ENCODE peak calls at places on chromosomes 1 and 21, in ten cellular contexts. One of them, this sample, is unnamed.

GRCh38 chr1:160795951-160796383 is at the start of gene LY9:
- DNase-seq in uterus: no peak
- DNase-seq in fibroblast of the aortic adventitia: no peak
- DNase-seq in bronchial epithelial cell: no peak
- DNase-seq in DND-41: peak; percentile 77
- DNase-seq in thoracic aorta: no peak
- DNase-seq in choroid plexus epithelial cell: no peak
- DNase-seq in upper lobe of left lung: peak; percentile 57
- DNase-seq in breast epithelium: peak; percentile 30
- DNase-seq in heart right ventricle: no peak
- DNase-seq in this sample: no peak

GRCh38 chr1:48999321-48999720 is 222.6 kb upstream of the BEND5 start:
- DNase-seq in uterus: no peak
- DNase-seq in fibroblast of the aortic adventitia: no peak
- DNase-seq in bronchial epithelial cell: no peak
- DNase-seq in DND-41: no peak
- DNase-seq in thoracic aorta: no peak
- DNase-seq in choroid plexus epithelial cell: no peak
- DNase-seq in upper lobe of left lung: no peak
- DNase-seq in breast epithelium: no peak
- DNase-seq in heart right ventricle: no peak
- DNase-seq in this sample: no peak

GRCh38 chr1:40161125-40161887 is at the start of gene RLF:
- DNase-seq in uterus: peak; percentile 95
- DNase-seq in fibroblast of the aortic adventitia: peak; percentile 91
- DNase-seq in bronchial epithelial cell: peak; percentile 80
- DNase-seq in DND-41: peak; percentile 93
- DNase-seq in thoracic aorta: peak; percentile 82
- DNase-seq in choroid plexus epithelial cell: peak; percentile 96
- DNase-seq in upper lobe of left lung: peak; percentile 95
- DNase-seq in breast epithelium: peak; percentile 93
- DNase-seq in heart right ventricle: peak; percentile 95
- DNase-seq in this sample: peak; percentile 95

GRCh38 chr1:50289495-50289894 is 133.7 kb downstream of the DMRTA2 start:
- DNase-seq in uterus: no peak
- DNase-seq in fibroblast of the aortic adventitia: no peak
- DNase-seq in bronchial epithelial cell: peak; percentile 4
- DNase-seq in DND-41: no peak
- DNase-seq in thoracic aorta: no peak
- DNase-seq in choroid plexus epithelial cell: no peak
- DNase-seq in upper lobe of left lung: no peak
- DNase-seq in breast epithelium: no peak
- DNase-seq in heart right ventricle: no peak
- DNase-seq in this sample: no peak

GRCh38 chr1:86948212-86948611 is 33.8 kb downstream of the HS2ST1 start:
- DNase-seq in uterus: no peak
- DNase-seq in fibroblast of the aortic adventitia: peak; percentile 43
- DNase-seq in bronchial epithelial cell: no peak
- DNase-seq in DND-41: no peak
- DNase-seq in thoracic aorta: no peak
- DNase-seq in choroid plexus epithelial cell: no peak
- DNase-seq in upper lobe of left lung: no peak
- DNase-seq in breast epithelium: no peak
- DNase-seq in heart right ventricle: peak; percentile 47
- DNase-seq in this sample: no peak

GRCh38 chr1:179447489-179447888 is 81.7 kb downstream of the AXDND1 start:
- DNase-seq in uterus: no peak
- DNase-seq in fibroblast of the aortic adventitia: no peak
- DNase-seq in bronchial epithelial cell: peak; percentile 20
- DNase-seq in DND-41: peak; percentile 14
- DNase-seq in thoracic aorta: no peak
- DNase-seq in choroid plexus epithelial cell: peak; percentile 19
- DNase-seq in upper lobe of left lung: no peak
- DNase-seq in breast epithelium: no peak
- DNase-seq in heart right ventricle: no peak
- DNase-seq in this sample: peak; percentile 42

GRCh38 chr1:11428789-11429188 is 50.2 kb upstream of the DISP3 start:
- DNase-seq in uterus: no peak
- DNase-seq in fibroblast of the aortic adventitia: no peak
- DNase-seq in bronchial epithelial cell: no peak
- DNase-seq in DND-41: no peak
- DNase-seq in thoracic aorta: no peak
- DNase-seq in choroid plexus epithelial cell: no peak
- DNase-seq in upper lobe of left lung: no peak
- DNase-seq in breast epithelium: no peak
- DNase-seq in heart right ventricle: no peak
- DNase-seq in this sample: no peak

GRCh38 chr21:17925900-17926299 is 106.7 kb upstream of the C21orf91 start:
- DNase-seq in uterus: no peak
- DNase-seq in fibroblast of the aortic adventitia: peak; percentile 24
- DNase-seq in bronchial epithelial cell: peak; percentile 33
- DNase-seq in DND-41: no peak
- DNase-seq in thoracic aorta: no peak
- DNase-seq in choroid plexus epithelial cell: peak; percentile 68
- DNase-seq in upper lobe of left lung: no peak
- DNase-seq in breast epithelium: no peak
- DNase-seq in heart right ventricle: peak; percentile 16
- DNase-seq in this sample: peak; percentile 58

GRCh38 chr1:64967381-64967780 is 1.0 kb upstream of the JAK1 start:
- DNase-seq in uterus: no peak
- DNase-seq in fibroblast of the aortic adventitia: no peak
- DNase-seq in bronchial epithelial cell: no peak
- DNase-seq in DND-41: no peak
- DNase-seq in thoracic aorta: no peak
- DNase-seq in choroid plexus epithelial cell: no peak
- DNase-seq in upper lobe of left lung: peak; percentile 36
- DNase-seq in breast epithelium: no peak
- DNase-seq in heart right ventricle: no peak
- DNase-seq in this sample: no peak

GRCh38 chr1:201471772-201472171 is 2.8 kb upstream of the PHLDA3 start:
- DNase-seq in uterus: no peak
- DNase-seq in fibroblast of the aortic adventitia: peak; percentile 92
- DNase-seq in bronchial epithelial cell: peak; percentile 77
- DNase-seq in DND-41: no peak
- DNase-seq in thoracic aorta: no peak
- DNase-seq in choroid plexus epithelial cell: no peak
- DNase-seq in upper lobe of left lung: no peak
- DNase-seq in breast epithelium: no peak
- DNase-seq in heart right ventricle: no peak
- DNase-seq in this sample: peak; percentile 73

GRCh38 chr1:167492509-167492910 is 25.8 kb downstream of the CD247 start:
- DNase-seq in uterus: no peak
- DNase-seq in fibroblast of the aortic adventitia: no peak
- DNase-seq in bronchial epithelial cell: no peak
- DNase-seq in DND-41: no peak
- DNase-seq in thoracic aorta: no peak
- DNase-seq in choroid plexus epithelial cell: no peak
- DNase-seq in upper lobe of left lung: no peak
- DNase-seq in breast epithelium: no peak
- DNase-seq in heart right ventricle: no peak
- DNase-seq in this sample: no peak

GRCh38 chr1:24110642-24111263 is 1.2 kb downstream of the MYOM3 start:
- DNase-seq in uterus: no peak
- DNase-seq in fibroblast of the aortic adventitia: no peak
- DNase-seq in bronchial epithelial cell: no peak
- DNase-seq in DND-41: no peak
- DNase-seq in thoracic aorta: no peak
- DNase-seq in choroid plexus epithelial cell: no peak
- DNase-seq in upper lobe of left lung: no peak
- DNase-seq in breast epithelium: peak; percentile 50
- DNase-seq in heart right ventricle: peak; percentile 81
- DNase-seq in this sample: no peak

GRCh38 chr1:41672173-41672572 is 187.7 kb upstream of the EDN2 start:
- DNase-seq in uterus: no peak
- DNase-seq in fibroblast of the aortic adventitia: peak; percentile 68
- DNase-seq in bronchial epithelial cell: peak; percentile 89
- DNase-seq in DND-41: no peak
- DNase-seq in thoracic aorta: no peak
- DNase-seq in choroid plexus epithelial cell: peak; percentile 77
- DNase-seq in upper lobe of left lung: peak; percentile 40
- DNase-seq in breast epithelium: peak; percentile 88
- DNase-seq in heart right ventricle: no peak
- DNase-seq in this sample: peak; percentile 96

GRCh38 chr21:36075953-36076352 is 6.1 kb downstream of the CBR1 start:
- DNase-seq in uterus: no peak
- DNase-seq in fibroblast of the aortic adventitia: no peak
- DNase-seq in bronchial epithelial cell: no peak
- DNase-seq in DND-41: no peak
- DNase-seq in thoracic aorta: no peak
- DNase-seq in choroid plexus epithelial cell: no peak
- DNase-seq in upper lobe of left lung: no peak
- DNase-seq in breast epithelium: no peak
- DNase-seq in heart right ventricle: no peak
- DNase-seq in this sample: no peak

GRCh38 chr21:36077758-36078157 is 7.9 kb downstream of the CBR1 start:
- DNase-seq in uterus: no peak
- DNase-seq in fibroblast of the aortic adventitia: no peak
- DNase-seq in bronchial epithelial cell: no peak
- DNase-seq in DND-41: no peak
- DNase-seq in thoracic aorta: no peak
- DNase-seq in choroid plexus epithelial cell: no peak
- DNase-seq in upper lobe of left lung: peak; percentile 48
- DNase-seq in breast epithelium: no peak
- DNase-seq in heart right ventricle: no peak
- DNase-seq in this sample: no peak

GRCh38 chr21:36079010-36079649 is 9.3 kb downstream of the CBR1 start:
- DNase-seq in uterus: no peak
- DNase-seq in fibroblast of the aortic adventitia: no peak
- DNase-seq in bronchial epithelial cell: no peak
- DNase-seq in DND-41: no peak
- DNase-seq in thoracic aorta: no peak
- DNase-seq in choroid plexus epithelial cell: peak; percentile 32
- DNase-seq in upper lobe of left lung: peak; percentile 37
- DNase-seq in breast epithelium: no peak
- DNase-seq in heart right ventricle: no peak
- DNase-seq in this sample: no peak

GRCh38 chr21:36075171-36075570 is 5.3 kb downstream of the CBR1 start:
- DNase-seq in uterus: no peak
- DNase-seq in fibroblast of the aortic adventitia: no peak
- DNase-seq in bronchial epithelial cell: peak; percentile 45
- DNase-seq in DND-41: no peak
- DNase-seq in thoracic aorta: no peak
- DNase-seq in choroid plexus epithelial cell: no peak
- DNase-seq in upper lobe of left lung: no peak
- DNase-seq in breast epithelium: no peak
- DNase-seq in heart right ventricle: no peak
- DNase-seq in this sample: peak; percentile 42

GRCh38 chr21:36076878-36077658 is 7.2 kb downstream of the CBR1 start:
- DNase-seq in uterus: no peak
- DNase-seq in fibroblast of the aortic adventitia: no peak
- DNase-seq in bronchial epithelial cell: no peak
- DNase-seq in DND-41: no peak
- DNase-seq in thoracic aorta: no peak
- DNase-seq in choroid plexus epithelial cell: no peak
- DNase-seq in upper lobe of left lung: peak; percentile 58
- DNase-seq in breast epithelium: no peak
- DNase-seq in heart right ventricle: no peak
- DNase-seq in this sample: no peak
- TF ChIP-seq CTCF in uterus: no peak
- TF ChIP-seq CTCF in fibroblast of the aortic adventitia: no peak
- TF ChIP-seq CTCF in bronchial epithelial cell: no peak
- TF ChIP-seq CTCF in DND-41: no peak
- TF ChIP-seq CTCF in thoracic aorta: no peak
- TF ChIP-seq CTCF in choroid plexus epithelial cell: no peak
- TF ChIP-seq CTCF in upper lobe of left lung: no peak
- TF ChIP-seq CTCF in breast epithelium: no peak
- TF ChIP-seq CTCF in heart right ventricle: no peak
- TF ChIP-seq CTCF in this sample: no peak

GRCh38 chr21:45977396-45977795 is 4.2 kb upstream of the COL6A1 start:
- DNase-seq in uterus: peak; percentile 81
- DNase-seq in fibroblast of the aortic adventitia: no peak
- DNase-seq in bronchial epithelial cell: no peak
- DNase-seq in DND-41: no peak
- DNase-seq in thoracic aorta: no peak
- DNase-seq in choroid plexus epithelial cell: no peak
- DNase-seq in upper lobe of left lung: no peak
- DNase-seq in breast epithelium: no peak
- DNase-seq in heart right ventricle: peak; percentile 53
- DNase-seq in this sample: no peak
- H3K4me3 ChIP-seq in uterus: peak overlapping the region; percentile 11
- H3K4me3 ChIP-seq in fibroblast of the aortic adventitia: no peak overlapping the region
- H3K4me3 ChIP-seq in bronchial epithelial cell: no peak overlapping the region
- H3K4me3 ChIP-seq in DND-41: no peak overlapping the region
- H3K4me3 ChIP-seq in thoracic aorta: no peak overlapping the region
- H3K4me3 ChIP-seq in choroid plexus epithelial cell: no peak overlapping the region
- H3K4me3 ChIP-seq in upper lobe of left lung: no peak overlapping the region
- H3K4me3 ChIP-seq in breast epithelium: no peak overlapping the region
- H3K4me3 ChIP-seq in heart right ventricle: no peak overlapping the region
- H3K4me3 ChIP-seq in this sample: no peak overlapping the region

GRCh38 chr21:33059319-33059894 is 10.5 kb upstream of the OLIG1 start:
- DNase-seq in uterus: no peak
- DNase-seq in fibroblast of the aortic adventitia: no peak
- DNase-seq in bronchial epithelial cell: peak; percentile 29
- DNase-seq in DND-41: peak; percentile 54
- DNase-seq in thoracic aorta: no peak
- DNase-seq in choroid plexus epithelial cell: no peak
- DNase-seq in upper lobe of left lung: peak; percentile 63
- DNase-seq in breast epithelium: no peak
- DNase-seq in heart right ventricle: no peak
- DNase-seq in this sample: peak; percentile 54
- TF ChIP-seq CTCF in uterus: no peak
- TF ChIP-seq CTCF in fibroblast of the aortic adventitia: no peak
- TF ChIP-seq CTCF in bronchial epithelial cell: no peak
- TF ChIP-seq CTCF in DND-41: no peak
- TF ChIP-seq CTCF in thoracic aorta: no peak
- TF ChIP-seq CTCF in choroid plexus epithelial cell: no peak
- TF ChIP-seq CTCF in upper lobe of left lung: no peak
- TF ChIP-seq CTCF in breast epithelium: no peak
- TF ChIP-seq CTCF in heart right ventricle: no peak
- TF ChIP-seq CTCF in this sample: no peak

DNA sequence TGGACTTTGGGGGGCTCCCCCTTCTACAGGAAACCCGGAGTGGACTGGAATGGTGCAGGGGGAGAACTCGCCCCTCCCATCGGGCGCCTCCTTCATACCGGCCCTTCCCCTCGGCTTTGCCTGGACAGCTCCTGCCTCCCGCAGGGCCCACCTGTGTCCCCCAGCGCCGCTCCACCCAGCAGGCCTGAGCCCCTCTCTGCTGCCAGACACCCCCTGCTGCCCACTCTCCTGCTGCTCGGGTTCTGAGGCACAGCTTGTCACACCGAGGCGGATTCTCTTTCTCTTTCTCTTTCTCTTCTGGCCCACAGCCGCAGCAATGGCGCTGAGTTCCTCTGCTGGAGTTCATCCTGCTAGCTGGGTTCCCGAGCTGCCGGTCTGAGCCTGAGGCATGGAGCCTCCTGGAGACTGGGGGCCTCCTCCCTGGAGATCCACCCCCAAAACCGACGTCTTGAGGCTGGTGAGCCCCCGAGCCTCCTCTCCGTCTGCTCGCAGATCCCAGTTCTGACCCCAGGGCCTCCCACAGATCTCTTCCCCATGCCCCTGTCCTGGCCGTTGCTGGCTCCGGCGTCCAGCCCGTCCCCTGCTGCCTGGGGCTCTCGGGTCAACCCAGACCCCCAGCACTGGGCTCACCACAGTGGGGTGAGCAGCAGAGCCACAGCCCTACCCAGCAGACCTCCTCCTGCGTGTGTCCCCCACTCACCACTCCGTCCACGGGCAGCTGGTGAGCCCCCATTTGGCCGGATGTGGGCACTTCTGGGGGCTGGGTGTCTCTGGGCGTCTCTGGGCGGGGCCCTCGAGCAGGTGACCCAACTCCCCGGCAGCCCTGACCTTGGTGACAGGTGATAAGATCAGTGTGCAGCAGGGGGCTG is at the start of gene TNFRSF14:
- DNase-seq in uterus: peak; percentile 61
- DNase-seq in fibroblast of the aortic adventitia: peak; percentile 54
- DNase-seq in bronchial epithelial cell: no peak
- DNase-seq in DND-41: peak; percentile 88
- DNase-seq in thoracic aorta: no peak
- DNase-seq in choroid plexus epithelial cell: peak; percentile 74
- DNase-seq in upper lobe of left lung: peak; percentile 71
- DNase-seq in breast epithelium: peak; percentile 46
- DNase-seq in heart right ventricle: peak; percentile 65
- DNase-seq in this sample: peak; percentile 40
- H3K4me3 ChIP-seq in uterus: peak within 1 kb of the TSS; percentile 58
- H3K4me3 ChIP-seq in fibroblast of the aortic adventitia: peak within 1 kb of the TSS; percentile 69
- H3K4me3 ChIP-seq in bronchial epithelial cell: peak within 1 kb of the TSS; percentile 50
- H3K4me3 ChIP-seq in DND-41: peak within 1 kb of the TSS; percentile 59
- H3K4me3 ChIP-seq in thoracic aorta: peak within 1 kb of the TSS; percentile 95
- H3K4me3 ChIP-seq in choroid plexus epithelial cell: peak within 1 kb of the TSS; percentile 69
- H3K4me3 ChIP-seq in upper lobe of left lung: peak within 1 kb of the TSS; percentile 63
- H3K4me3 ChIP-seq in breast epithelium: peak within 1 kb of the TSS; percentile 66
- H3K4me3 ChIP-seq in heart right ventricle: peak within 1 kb of the TSS; percentile 72
- H3K4me3 ChIP-seq in this sample: peak within 1 kb of the TSS; percentile 59